ENCODE peak calls at places on chromosomes 13 and 19, in eight cellular contexts. G is ureter; J is nephron progenitor cell; X is activated T-helper 1 cell treated with anti-CD3 and anti-CD28 coated beads, Interleukin-12 subunit alpha, Interleukin-12 subunit beta, Interleukin-2, Interleukin-4 antibody, amounts not matched to agents 30 ng/mL and 10 ng/mL and 1 ng/mL, durations not matched to agents 14 hours and 24 hours and 36 hours; L is MCF 10A; E is effector memory CD4-positive, alpha-beta T cell; T is T-helper 2 cell; I is RPMI8226. Y is an unnamed sample.

GRCh38 chr13:100916943-100917342 is 242.3 kb upstream of the TMTC4 start:
- DNase-seq in X (no peak), E (no peak), T (no peak), G (no peak), I (no peak), J (no peak), L (no peak), Y (no peak)

GRCh38 chr19:13838943-13839192 is 38.1 kb upstream of the NANOS3 start:
- DNase-seq in T (no peak), I (no peak), E (no peak), X (no peak), J (no peak), G (no peak), L (no peak), Y (peak)

GRCh38 chr19:23554548-23554947 is 132.5 kb downstream of the ZNF675 start:
- DNase-seq in T (no peak), E (no peak), G (no peak), L (peak), X (no peak), I (no peak), J (no peak), Y (no peak)

GRCh38 chr13:98751397-98752110 is 918 bp downstream of the SLC15A1 start:
- DNase-seq in J (peak), I (no peak), G (no peak), T (no peak), L (no peak), E (no peak), X (no peak), Y (no peak)

GRCh38 chr13:78806457-78806856 is 147.5 kb upstream of the OBI1 start:
- DNase-seq in X (no peak), L (peak), J (no peak), T (peak), G (no peak), I (peak), E (no peak), Y (no peak)

GRCh38 chr13:112032186-112032835 is 34.6 kb upstream of the SOX1 start:
- DNase-seq in T (no peak), L (peak), I (no peak), G (no peak), X (no peak), E (no peak), J (no peak), Y (no peak)

GRCh38 chr13:38657191-38657590 is 29.7 kb upstream of the FREM2 start:
- DNase-seq in L (peak), E (no peak), G (no peak), X (no peak), I (no peak), J (no peak), T (no peak), Y (no peak)

GRCh38 chr13:34655554-34655953 is 286.5 kb upstream of the NBEA start:
- DNase-seq in X (no peak), L (no peak), G (no peak), J (no peak), I (no peak), E (no peak), T (no peak), Y (no peak)

GRCh38 chr19:51799311-51799997 is 4.5 kb downstream of the FPR3 start:
- DNase-seq in E (no peak), G (peak), L (peak), T (no peak), X (no peak), J (no peak), I (peak), Y (no peak)

GRCh38 chr13:75861786-75862185 is 225.7 kb downstream of the LMO7 start:
- DNase-seq in G (no peak), I (no peak), X (no peak), L (no peak), J (no peak), E (no peak), T (no peak), Y (no peak)

GRCh38 chr19:1992759-1993260 is 22.7 kb downstream of the BTBD2 start:
- DNase-seq in E (no peak), L (peak), J (no peak), G (no peak), I (no peak), X (no peak), T (peak), Y (no peak)

GRCh38 chr13:68359105-68359504 is 1129.0 kb upstream of the PCDH9 start:
- DNase-seq in G (no peak), J (no peak), I (no peak), E (no peak), X (no peak), L (no peak), T (no peak), Y (no peak)

GRCh38 chr13:30865131-30866009 is 40.7 kb upstream of the MEDAG start:
- DNase-seq in X (peak), T (peak), G (peak), I (peak), J (peak), L (peak), E (no peak), Y (peak)

GRCh38 chr19:2289714-2290435 is 7.9 kb upstream of the PEAK3 start:
- DNase-seq in J (peak), X (peak), T (peak), E (no peak), I (peak), L (no peak), G (no peak), Y (peak)

GRCh38 chr13:96052655-96053002 is 572 bp downstream of the UGGT2 start:
- DNase-seq in X (no peak), I (no peak), J (no peak), L (peak), E (no peak), T (no peak), G (no peak), Y (no peak)

GRCh38 chr19:31109626-31110025 is 239.6 kb downstream of the TSHZ3 start:
- DNase-seq in L (no peak), G (no peak), J (no peak), T (no peak), I (no peak), E (no peak), X (no peak), Y (no peak)

GRCh38 chr13:105464249-105464648 is 1071.2 kb downstream of the EFNB2 start:
- DNase-seq in G (no peak), T (no peak), I (no peak), J (no peak), L (no peak), X (no peak), E (no peak), Y (no peak)

GRCh38 chr19:5612891-5613290 is 9.7 kb downstream of the SAFB2 start:
- DNase-seq in T (no peak), G (no peak), J (no peak), L (no peak), I (no peak), X (no peak), E (no peak), Y (no peak)

GRCh38 chr13:112752711-112753541 is 63.1 kb downstream of the ATP11A start:
- DNase-seq in G (no peak), I (no peak), L (no peak), T (peak), X (no peak), J (no peak), E (no peak), Y (no peak)

GRCh38 chr13:26950968-26951367 is 190.4 kb upstream of the GPR12 start:
- DNase-seq in I (no peak), J (no peak), L (no peak), E (no peak), X (no peak), T (no peak), G (no peak), Y (no peak)

GRCh38 chr19:15433519-15434069 is 14.8 kb upstream of the AKAP8L start:
- DNase-seq in E (no peak), G (no peak), T (no peak), J (no peak), X (no peak), L (no peak), I (no peak), Y (no peak)

GRCh38 chr19:33690461-33691427 is 69.0 kb downstream of the CHST8 start:
- DNase-seq in I (no peak), L (no peak), G (no peak), J (no peak), X (no peak), E (no peak), T (no peak), Y (no peak)

GRCh38 chr19:42313096-42313839 is at the start of gene TMEM145:
- DNase-seq in J (peak), T (peak), I (peak), L (peak), E (no peak), X (peak), G (peak), Y (no peak)

GRCh38 chr13:45113809-45114208 is 6.5 kb upstream of the GTF2F2 start:
- DNase-seq in T (no peak), L (no peak), G (no peak), I (no peak), J (no peak), E (no peak), X (no peak), Y (no peak)

GRCh38 chr19:52638601-52639000 is 446 bp upstream of the ZNF83 start:
- DNase-seq in J (peak), E (no peak), X (peak), I (no peak), T (no peak), G (no peak), L (no peak), Y (peak)

GRCh38 chr19:6707011-6707657 is 13.3 kb downstream of the C3 start:
- DNase-seq in G (no peak), L (no peak), E (no peak), J (no peak), X (no peak), I (no peak), T (no peak), Y (no peak)

GRCh38 chr13:23771966-23772365 is 117.2 kb downstream of the MIPEP start:
- DNase-seq in J (no peak), E (no peak), G (no peak), L (no peak), I (no peak), T (no peak), X (no peak), Y (no peak)

GRCh38 chr13:32178763-32179162 is 136.4 kb downstream of the ZAR1L start:
- DNase-seq in J (no peak), I (no peak), T (no peak), E (no peak), L (no peak), X (no peak), G (no peak), Y (no peak)

GRCh38 chr19:47427241-47428176 is 8.2 kb upstream of the MEIS3 start:
- DNase-seq in X (peak), L (peak), E (peak), J (peak), T (peak), G (peak), I (peak), Y (peak)

GRCh38 chr13:24995225-24995804 is 100.6 kb upstream of the PABPC3 start:
- DNase-seq in E (no peak), X (peak), G (peak), I (peak), J (peak), L (peak), T (peak), Y (no peak)

GRCh38 chr19:46731007-46731501 is 14.1 kb upstream of the PRKD2 start:
- DNase-seq in X (no peak), L (peak), I (no peak), E (no peak), J (no peak), G (no peak), T (no peak), Y (no peak)

GRCh38 chr13:93244141-93244917 is 17.7 kb downstream of the GPC6 start:
- DNase-seq in J (peak), I (peak), X (no peak), E (no peak), G (peak), L (peak), T (no peak), Y (no peak)

GRCh38 chr13:73717632-73718031 is 416.6 kb downstream of the KLF12 start:
- DNase-seq in E (no peak), T (peak), J (no peak), G (no peak), L (no peak), I (no peak), X (no peak), Y (no peak)

GRCh38 chr13:40813662-40814454 is 24.4 kb downstream of the SLC25A15 start:
- DNase-seq in E (no peak), I (peak), T (peak), G (no peak), L (peak), J (no peak), X (no peak), Y (no peak)

GRCh38 chr13:43191561-43191960 is 168.2 kb downstream of the DNAJC15 start:
- DNase-seq in X (no peak), G (no peak), L (no peak), I (no peak), E (no peak), J (no peak), T (no peak), Y (no peak)

GRCh38 chr13:20404488-20405222 is 121.0 kb downstream of the CRYL1 start:
- DNase-seq in J (no peak), E (no peak), I (no peak), X (no peak), G (no peak), L (no peak), T (no peak), Y (no peak)

GRCh38 chr19:41588497-41589209 is 12.7 kb downstream of the CEACAM21 start:
- DNase-seq in L (peak), I (peak), E (no peak), T (peak), J (peak), X (no peak), G (no peak), Y (no peak)

GRCh38 chr19:51739466-51740213 is 12.0 kb downstream of the FPR1 start:
- DNase-seq in X (no peak), E (no peak), I (no peak), T (no peak), G (no peak), L (no peak), J (no peak), Y (no peak)